ENCODE peak calls at places on chromosomes 2 and 18, in ten cellular contexts. One of them, this sample, is unnamed.

GRCh38 chr2:43105586-43106562 is 120.5 kb downstream of the ZFP36L2 start:
- DNase-seq in adrenal gland: peak
- DNase-seq in breast epithelium: no peak
- DNase-seq in A549: peak
- DNase-seq in ovary: peak
- DNase-seq in body of pancreas: peak
- DNase-seq in stomach: peak
- DNase-seq in right lobe of liver: no peak
- DNase-seq in uterus: peak
- DNase-seq in Peyer's patch: no peak
- DNase-seq in this sample: peak

GRCh38 chr2:134705861-134706586 is 12.8 kb downstream of the TMEM163 start:
- DNase-seq in uterus: no peak
- DNase-seq in A549: no peak
- DNase-seq in ovary: no peak
- DNase-seq in breast epithelium: no peak
- DNase-seq in right lobe of liver: no peak
- DNase-seq in adrenal gland: no peak
- DNase-seq in stomach: no peak
- DNase-seq in Peyer's patch: no peak
- DNase-seq in body of pancreas: no peak
- DNase-seq in this sample: no peak

GRCh38 chr2:19893520-19894134 is 8.2 kb downstream of the TTC32 start:
- DNase-seq in ovary: no peak
- DNase-seq in adrenal gland: no peak
- DNase-seq in uterus: no peak
- DNase-seq in stomach: no peak
- DNase-seq in right lobe of liver: no peak
- DNase-seq in body of pancreas: no peak
- DNase-seq in Peyer's patch: no peak
- DNase-seq in A549: no peak
- DNase-seq in breast epithelium: no peak
- DNase-seq in this sample: no peak

GRCh38 chr2:239831272-239831731 is 193.8 kb downstream of the NDUFA10 start:
- DNase-seq in body of pancreas: no peak
- DNase-seq in right lobe of liver: no peak
- DNase-seq in uterus: peak
- DNase-seq in Peyer's patch: peak
- DNase-seq in adrenal gland: peak
- DNase-seq in A549: no peak
- DNase-seq in ovary: peak
- DNase-seq in stomach: peak
- DNase-seq in breast epithelium: peak
- DNase-seq in this sample: no peak

GRCh38 chr2:119011162-119011909 is 69.3 kb downstream of the MARCO start:
- DNase-seq in body of pancreas: peak
- DNase-seq in A549: peak
- DNase-seq in Peyer's patch: no peak
- DNase-seq in breast epithelium: no peak
- DNase-seq in ovary: peak
- DNase-seq in uterus: no peak
- DNase-seq in stomach: peak
- DNase-seq in right lobe of liver: peak
- DNase-seq in adrenal gland: peak
- DNase-seq in this sample: peak

GRCh38 chr2:100041946-100042345 is 100.4 kb downstream of the AFF3 start:
- DNase-seq in ovary: no peak
- DNase-seq in adrenal gland: no peak
- DNase-seq in breast epithelium: no peak
- DNase-seq in right lobe of liver: no peak
- DNase-seq in A549: no peak
- DNase-seq in uterus: no peak
- DNase-seq in Peyer's patch: no peak
- DNase-seq in body of pancreas: no peak
- DNase-seq in stomach: no peak
- DNase-seq in this sample: no peak

GRCh38 chr2:128235581-128235980 is 83.1 kb downstream of the HS6ST1 start:
- DNase-seq in A549: no peak
- DNase-seq in body of pancreas: no peak
- DNase-seq in breast epithelium: no peak
- DNase-seq in ovary: no peak
- DNase-seq in stomach: no peak
- DNase-seq in right lobe of liver: no peak
- DNase-seq in Peyer's patch: no peak
- DNase-seq in uterus: no peak
- DNase-seq in adrenal gland: peak
- DNase-seq in this sample: no peak

GRCh38 chr2:184339966-184340365 is 258.4 kb upstream of the ZNF804A start:
- DNase-seq in stomach: no peak
- DNase-seq in Peyer's patch: no peak
- DNase-seq in adrenal gland: no peak
- DNase-seq in ovary: no peak
- DNase-seq in A549: no peak
- DNase-seq in uterus: no peak
- DNase-seq in breast epithelium: no peak
- DNase-seq in body of pancreas: no peak
- DNase-seq in right lobe of liver: no peak
- DNase-seq in this sample: no peak

GRCh38 chr2:67865871-67866386 is 196.9 kb downstream of the C1D start:
- DNase-seq in stomach: no peak
- DNase-seq in ovary: no peak
- DNase-seq in right lobe of liver: no peak
- DNase-seq in uterus: no peak
- DNase-seq in adrenal gland: no peak
- DNase-seq in A549: no peak
- DNase-seq in body of pancreas: no peak
- DNase-seq in breast epithelium: no peak
- DNase-seq in Peyer's patch: no peak
- DNase-seq in this sample: no peak

GRCh38 chr2:10716581-10716980 is 4.8 kb upstream of the ATP6V1C2 start:
- DNase-seq in adrenal gland: no peak
- DNase-seq in uterus: no peak
- DNase-seq in breast epithelium: no peak
- DNase-seq in body of pancreas: no peak
- DNase-seq in right lobe of liver: no peak
- DNase-seq in Peyer's patch: no peak
- DNase-seq in A549: no peak
- DNase-seq in ovary: no peak
- DNase-seq in stomach: no peak
- DNase-seq in this sample: no peak

GRCh38 chr2:133711226-133711625 is 143.0 kb upstream of the NCKAP5 start:
- DNase-seq in ovary: no peak
- DNase-seq in right lobe of liver: no peak
- DNase-seq in body of pancreas: no peak
- DNase-seq in adrenal gland: no peak
- DNase-seq in uterus: no peak
- DNase-seq in Peyer's patch: no peak
- DNase-seq in breast epithelium: no peak
- DNase-seq in stomach: no peak
- DNase-seq in A549: no peak
- DNase-seq in this sample: no peak

GRCh38 chr18:45413180-45413836 is 202.0 kb upstream of the SLC14A2 start:
- DNase-seq in body of pancreas: no peak
- DNase-seq in breast epithelium: no peak
- DNase-seq in right lobe of liver: no peak
- DNase-seq in adrenal gland: no peak
- DNase-seq in Peyer's patch: no peak
- DNase-seq in ovary: no peak
- DNase-seq in A549: no peak
- DNase-seq in stomach: no peak
- DNase-seq in uterus: no peak
- DNase-seq in this sample: no peak

GRCh38 chr2:160334028-160334729 is 134.1 kb upstream of the ITGB6 start:
- DNase-seq in stomach: no peak
- DNase-seq in Peyer's patch: no peak
- DNase-seq in body of pancreas: no peak
- DNase-seq in adrenal gland: no peak
- DNase-seq in breast epithelium: no peak
- DNase-seq in uterus: no peak
- DNase-seq in ovary: no peak
- DNase-seq in right lobe of liver: no peak
- DNase-seq in A549: no peak
- DNase-seq in this sample: no peak

GRCh38 chr2:62724886-62725711 is 19.6 kb downstream of the EHBP1 start:
- DNase-seq in stomach: peak
- DNase-seq in body of pancreas: peak
- DNase-seq in ovary: peak
- DNase-seq in right lobe of liver: no peak
- DNase-seq in uterus: no peak
- DNase-seq in adrenal gland: no peak
- DNase-seq in Peyer's patch: peak
- DNase-seq in breast epithelium: no peak
- DNase-seq in A549: peak
- DNase-seq in this sample: peak

GRCh38 chr2:224401641-224402342 is at the start of gene FAM124B:
- DNase-seq in right lobe of liver: peak
- DNase-seq in stomach: peak
- DNase-seq in body of pancreas: peak
- DNase-seq in uterus: peak
- DNase-seq in breast epithelium: peak
- DNase-seq in A549: no peak
- DNase-seq in ovary: peak
- DNase-seq in adrenal gland: peak
- DNase-seq in Peyer's patch: no peak
- DNase-seq in this sample: no peak
- TF ChIP-seq POLR2A in right lobe of liver: no peak
- TF ChIP-seq POLR2A in stomach: no peak
- TF ChIP-seq POLR2A in body of pancreas: no peak
- TF ChIP-seq POLR2A in uterus: no peak
- TF ChIP-seq POLR2A in breast epithelium: no peak
- TF ChIP-seq POLR2A in A549: no peak
- TF ChIP-seq POLR2A in ovary: no peak
- TF ChIP-seq POLR2A in adrenal gland: no peak
- TF ChIP-seq POLR2A in Peyer's patch: no peak
- TF ChIP-seq POLR2A in this sample: no peak

DNA sequence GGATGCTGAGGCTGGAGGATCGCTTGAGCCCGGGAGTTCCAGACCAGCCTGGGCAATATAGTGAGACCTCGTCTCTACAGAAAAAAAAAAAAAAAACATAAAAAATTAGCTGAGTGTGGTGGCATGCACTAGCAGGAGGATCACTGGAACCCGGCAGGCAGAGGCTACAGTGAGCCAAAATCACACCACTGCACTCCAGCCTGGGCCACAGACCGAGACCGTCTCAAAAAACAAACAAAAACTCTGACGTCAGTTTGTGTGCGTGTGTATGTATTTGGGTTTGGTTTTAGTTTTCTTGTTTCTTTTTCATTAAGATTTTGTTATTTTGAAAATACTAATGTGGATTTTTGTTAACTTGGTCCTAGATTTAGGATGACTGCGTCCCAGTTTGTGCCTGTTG is 19.0 kb downstream of the CEP68 start:
- DNase-seq in adrenal gland: no peak
- DNase-seq in ovary: no peak
- DNase-seq in Peyer's patch: no peak
- DNase-seq in breast epithelium: no peak
- DNase-seq in right lobe of liver: no peak
- DNase-seq in stomach: no peak
- DNase-seq in body of pancreas: no peak
- DNase-seq in A549: no peak
- DNase-seq in uterus: no peak
- DNase-seq in this sample: no peak
- TF ChIP-seq POLR2A in adrenal gland: no peak
- TF ChIP-seq POLR2A in ovary: no peak
- TF ChIP-seq POLR2A in Peyer's patch: no peak
- TF ChIP-seq POLR2A in breast epithelium: no peak
- TF ChIP-seq POLR2A in right lobe of liver: no peak
- TF ChIP-seq POLR2A in stomach: no peak
- TF ChIP-seq POLR2A in body of pancreas: no peak
- TF ChIP-seq POLR2A in A549: no peak
- TF ChIP-seq POLR2A in uterus: no peak
- TF ChIP-seq POLR2A in this sample: no peak

GRCh38 chr2:216505133-216506106 is 6.8 kb downstream of the RPL37A start:
- DNase-seq in A549: no peak
- DNase-seq in ovary: no peak
- DNase-seq in body of pancreas: no peak
- DNase-seq in adrenal gland: no peak
- DNase-seq in right lobe of liver: no peak
- DNase-seq in uterus: no peak
- DNase-seq in Peyer's patch: no peak
- DNase-seq in breast epithelium: no peak
- DNase-seq in stomach: no peak
- DNase-seq in this sample: no peak

GRCh38 chr2:216503697-216504375 is 5.2 kb downstream of the RPL37A start:
- DNase-seq in A549: no peak
- DNase-seq in ovary: no peak
- DNase-seq in breast epithelium: no peak
- DNase-seq in Peyer's patch: no peak
- DNase-seq in adrenal gland: no peak
- DNase-seq in right lobe of liver: no peak
- DNase-seq in uterus: no peak
- DNase-seq in body of pancreas: no peak
- DNase-seq in stomach: no peak
- DNase-seq in this sample: no peak

GRCh38 chr2:216502776-216503629 is 4.4 kb downstream of the RPL37A start:
- DNase-seq in Peyer's patch: no peak
- DNase-seq in breast epithelium: no peak
- DNase-seq in A549: no peak
- DNase-seq in adrenal gland: no peak
- DNase-seq in ovary: no peak
- DNase-seq in stomach: no peak
- DNase-seq in right lobe of liver: no peak
- DNase-seq in body of pancreas: no peak
- DNase-seq in uterus: no peak
- DNase-seq in this sample: no peak

GRCh38 chr2:216501854-216502253 is 3.2 kb downstream of the RPL37A start:
- DNase-seq in adrenal gland: no peak
- DNase-seq in uterus: no peak
- DNase-seq in ovary: no peak
- DNase-seq in A549: no peak
- DNase-seq in stomach: no peak
- DNase-seq in right lobe of liver: no peak
- DNase-seq in body of pancreas: no peak
- DNase-seq in Peyer's patch: no peak
- DNase-seq in breast epithelium: no peak
- DNase-seq in this sample: no peak

GRCh38 chr2:216504376-216504762 is 5.7 kb downstream of the RPL37A start:
- DNase-seq in Peyer's patch: no peak
- DNase-seq in right lobe of liver: no peak
- DNase-seq in stomach: no peak
- DNase-seq in breast epithelium: no peak
- DNase-seq in body of pancreas: no peak
- DNase-seq in adrenal gland: no peak
- DNase-seq in uterus: no peak
- DNase-seq in A549: no peak
- DNase-seq in ovary: no peak
- DNase-seq in this sample: no peak
- TF ChIP-seq POLR2A in Peyer's patch: no peak
- TF ChIP-seq POLR2A in right lobe of liver: no peak
- TF ChIP-seq POLR2A in stomach: no peak
- TF ChIP-seq POLR2A in breast epithelium: no peak
- TF ChIP-seq POLR2A in body of pancreas: no peak
- TF ChIP-seq POLR2A in adrenal gland: no peak
- TF ChIP-seq POLR2A in uterus: no peak
- TF ChIP-seq POLR2A in A549: no peak
- TF ChIP-seq POLR2A in ovary: no peak
- TF ChIP-seq POLR2A in this sample: no peak

DNA sequence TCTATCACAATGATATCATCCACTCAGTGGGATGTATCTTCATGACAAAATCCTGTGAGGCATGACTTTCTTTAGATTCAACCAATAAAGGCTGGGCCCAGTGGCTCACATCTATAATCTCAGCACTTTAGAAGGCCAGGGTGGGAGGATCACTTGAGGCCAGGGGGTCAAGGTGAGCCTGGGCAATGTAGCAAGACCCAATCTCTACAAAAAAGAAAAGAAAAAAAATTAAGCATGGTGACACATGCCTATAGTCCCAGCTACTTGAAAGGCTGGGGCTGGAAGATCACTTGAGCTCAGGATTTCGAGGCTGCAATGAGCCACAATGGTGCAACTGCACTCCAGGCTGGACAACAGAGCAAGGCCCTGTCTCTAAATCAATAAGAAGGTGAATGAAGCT is 68.0 kb downstream of the PLB1 start:
- DNase-seq in A549: no peak
- DNase-seq in ovary: no peak
- DNase-seq in right lobe of liver: no peak
- DNase-seq in body of pancreas: no peak
- DNase-seq in adrenal gland: no peak
- DNase-seq in stomach: no peak
- DNase-seq in uterus: no peak
- DNase-seq in breast epithelium: no peak
- DNase-seq in Peyer's patch: no peak
- DNase-seq in this sample: no peak
- TF ChIP-seq POLR2A in A549: no peak
- TF ChIP-seq POLR2A in ovary: no peak
- TF ChIP-seq POLR2A in right lobe of liver: no peak
- TF ChIP-seq POLR2A in body of pancreas: no peak
- TF ChIP-seq POLR2A in adrenal gland: no peak
- TF ChIP-seq POLR2A in stomach: no peak
- TF ChIP-seq POLR2A in uterus: no peak
- TF ChIP-seq POLR2A in breast epithelium: no peak
- TF ChIP-seq POLR2A in Peyer's patch: no peak
- TF ChIP-seq POLR2A in this sample: no peak